ENCODE peak calls at places on chromosomes 7 and 10, in eight cellular contexts. P is B cell, F is brain microvascular endothelial cell, R is endothelial cell, M is spleen, H is WTC11, B is astrocyte of the spinal cord, J is prostate gland. N is an unnamed sample.
A peak's percentile ranks its signal among the peaks of the same experiment; 100 is the strongest.

GRCh38 chr10:125149278-125150047 is 10.9 kb downstream of the CTBP2 start:
- DNase-seq in P (no peak), F (peak; percentile 86), R (no peak), M (no peak), H (no peak), B (peak; percentile 76), J (no peak), N (no peak)

GRCh38 chr10:17003666-17004065 is 125.9 kb downstream of the CUBN start:
- DNase-seq in P (no peak), F (no peak), R (no peak), M (no peak), H (no peak), B (peak; percentile 58), J (no peak), N (no peak)

GRCh38 chr7:139762886-139763285 is 14.9 kb downstream of the HIPK2 start:
- DNase-seq in P (no peak), F (peak; percentile 32), R (no peak), M (no peak), H (no peak), B (peak; percentile 67), J (no peak), N (no peak)

GRCh38 chr7:141431143-141431479 is 120.1 kb upstream of the AGK start:
- DNase-seq in P (no peak), F (no peak), R (no peak), M (no peak), H (no peak), B (no peak), J (no peak), N (no peak)

GRCh38 chr7:1646391-1646790 is 23.7 kb upstream of the ELFN1 start:
- DNase-seq in P (no peak), F (no peak), R (no peak), M (no peak), H (no peak), B (no peak), J (no peak), N (no peak)

GRCh38 chr7:146539836-146540235 is 423.2 kb downstream of the CNTNAP2 start:
- DNase-seq in P (no peak), F (no peak), R (no peak), M (no peak), H (no peak), B (no peak), J (no peak), N (no peak)

GRCh38 chr10:13684813-13685511 is 98.2 kb downstream of the PRPF18 start:
- DNase-seq in P (no peak), F (no peak), R (no peak), M (peak; percentile 1), H (no peak), B (peak; percentile 40), J (no peak), N (no peak)

GRCh38 chr10:118607768-118608354 is 12.4 kb upstream of the PRLHR start:
- DNase-seq in P (no peak), F (no peak), R (no peak), M (no peak), H (no peak), B (no peak), J (no peak), N (no peak)

GRCh38 chr7:111256391-111256790 is 165.5 kb downstream of the LRRN3 start:
- DNase-seq in P (no peak), F (no peak), R (no peak), M (no peak), H (no peak), B (no peak), J (no peak), N (no peak)

GRCh38 chr7:16739863-16740622 is 13.5 kb upstream of the TSPAN13 start:
- DNase-seq in P (no peak), F (peak; percentile 96), R (no peak), M (no peak), H (no peak), B (peak; percentile 92), J (peak; percentile 70), N (no peak)

GRCh38 chr7:47577351-47577919 is 4.5 kb downstream of the TNS3 start:
- DNase-seq in P (no peak), F (no peak), R (no peak), M (peak; percentile 84), H (no peak), B (no peak), J (no peak), N (no peak)

GRCh38 chr7:88042157-88042556 is 108.1 kb downstream of the ADAM22 start:
- DNase-seq in P (no peak), F (no peak), R (no peak), M (no peak), H (no peak), B (no peak), J (no peak), N (no peak)

DNA sequence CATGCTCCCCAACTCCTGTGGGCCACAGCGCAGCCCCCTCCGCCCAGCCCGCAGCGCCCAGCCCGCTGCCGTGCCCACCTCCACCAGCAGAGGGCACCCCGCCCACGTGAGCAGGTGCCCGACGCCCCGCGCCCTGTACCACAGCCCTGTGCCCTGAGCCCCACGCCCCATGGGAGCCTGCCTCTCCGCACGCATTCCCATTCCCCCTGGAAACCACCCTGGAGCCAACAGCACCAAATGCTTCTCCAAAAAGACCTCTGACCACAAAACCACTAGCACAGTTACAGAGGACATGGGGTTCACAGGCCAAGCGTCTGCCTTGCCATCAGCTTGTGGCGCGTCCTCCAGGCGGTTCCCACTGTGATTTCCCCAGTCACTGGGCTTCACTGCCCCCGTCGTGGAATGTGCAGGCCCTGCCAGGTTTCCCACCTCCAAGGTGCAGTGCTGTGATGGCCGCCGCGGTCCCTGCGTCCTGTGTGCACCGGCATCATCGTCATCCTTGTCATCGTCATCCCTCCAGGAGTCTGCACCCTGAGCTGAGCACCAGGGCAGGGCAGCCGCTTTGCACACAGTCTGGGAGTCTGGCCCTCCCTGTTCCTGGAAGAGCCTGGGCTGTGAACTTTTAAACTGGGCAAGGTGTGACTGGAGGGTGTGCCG is 61.7 kb downstream of the PWWP2B start:
- DNase-seq in P (peak; percentile 87), F (no peak), R (peak; percentile 80), M (peak; percentile 93), H (peak; percentile 82), B (no peak), J (no peak), N (peak; percentile 84)
- TF ChIP-seq CTCF in P (peak; percentile 90), F (peak; percentile 68), R (peak; percentile 96), M (peak; percentile 95), H (peak; percentile 88), B (peak; percentile 84), J (peak; percentile 97), N (peak; percentile 93)

GRCh38 chr7:73730485-73730884 is 8.1 kb downstream of the ABHD11 start:
- DNase-seq in P (no peak), F (no peak), R (no peak), M (no peak), H (no peak), B (no peak), J (no peak), N (no peak)
- TF ChIP-seq CTCF in P (no peak), F (no peak), R (no peak), M (no peak), H (no peak), B (no peak), J (no peak), N (no peak)

GRCh38 chr7:157297071-157297638 is 39.6 kb upstream of the DNAJB6 start:
- DNase-seq in P (no peak), F (no peak), R (no peak), M (no peak), H (no peak), B (no peak), J (no peak), N (no peak)

GRCh38 chr7:157300406-157300770 is 36.4 kb upstream of the DNAJB6 start:
- DNase-seq in P (no peak), F (no peak), R (no peak), M (no peak), H (no peak), B (no peak), J (no peak), N (no peak)

GRCh38 chr7:157302314-157302711 is 34.5 kb upstream of the DNAJB6 start:
- DNase-seq in P (peak; percentile 82), F (no peak), R (no peak), M (peak; percentile 96), H (no peak), B (peak; percentile 24), J (peak; percentile 20), N (no peak)

GRCh38 chr7:157299317-157299612 is 37.5 kb upstream of the DNAJB6 start:
- DNase-seq in P (no peak), F (no peak), R (no peak), M (no peak), H (no peak), B (no peak), J (no peak), N (no peak)

DNA sequence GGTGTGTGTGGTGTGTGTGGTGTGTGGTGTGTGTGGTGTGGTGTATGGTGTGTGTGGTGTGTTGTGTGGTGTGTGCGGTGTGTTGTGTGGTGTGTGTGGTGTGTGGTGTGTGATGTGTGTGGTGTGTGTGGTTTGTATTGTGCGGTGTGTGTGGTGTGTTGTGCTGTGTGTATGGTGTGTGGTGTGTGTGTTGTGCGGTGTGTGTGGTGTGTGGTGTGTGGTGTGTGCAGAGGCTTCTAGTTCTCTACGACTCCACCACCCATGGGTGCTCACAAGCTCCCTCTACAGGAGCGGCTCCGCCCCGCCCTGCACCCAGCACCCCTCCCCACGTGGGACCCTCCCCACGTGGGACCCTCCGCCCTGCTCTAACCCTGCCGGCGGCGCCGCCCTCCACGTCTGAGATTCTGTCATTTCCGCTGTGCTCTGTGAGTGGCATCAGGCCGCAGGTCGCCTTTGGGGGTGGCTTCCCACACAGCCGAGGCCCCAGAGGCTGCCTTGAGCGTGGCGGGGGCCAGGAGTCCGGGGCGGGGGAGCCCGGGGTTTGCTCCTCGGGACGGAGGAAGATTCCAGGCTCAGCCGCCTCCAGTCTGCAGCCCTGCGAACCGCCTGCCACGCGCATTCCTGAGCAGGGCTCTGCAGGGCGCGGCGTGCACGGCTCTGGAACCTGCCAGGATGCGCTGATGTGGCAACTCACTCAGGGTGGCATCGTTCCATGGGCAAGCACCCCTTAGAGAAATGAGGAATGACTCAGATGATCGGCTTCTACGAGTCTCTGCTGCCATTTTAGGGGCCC is 37.0 kb upstream of the DNAJB6 start:
- DNase-seq in P (peak; percentile 23), F (no peak), R (no peak), M (peak; percentile 81), H (peak; percentile 32), B (no peak), J (no peak), N (no peak)
- TF ChIP-seq CTCF in P (no peak), F (peak; percentile 30), R (no peak), M (no peak), H (no peak), B (peak; percentile 11), J (no peak), N (no peak)

DNA sequence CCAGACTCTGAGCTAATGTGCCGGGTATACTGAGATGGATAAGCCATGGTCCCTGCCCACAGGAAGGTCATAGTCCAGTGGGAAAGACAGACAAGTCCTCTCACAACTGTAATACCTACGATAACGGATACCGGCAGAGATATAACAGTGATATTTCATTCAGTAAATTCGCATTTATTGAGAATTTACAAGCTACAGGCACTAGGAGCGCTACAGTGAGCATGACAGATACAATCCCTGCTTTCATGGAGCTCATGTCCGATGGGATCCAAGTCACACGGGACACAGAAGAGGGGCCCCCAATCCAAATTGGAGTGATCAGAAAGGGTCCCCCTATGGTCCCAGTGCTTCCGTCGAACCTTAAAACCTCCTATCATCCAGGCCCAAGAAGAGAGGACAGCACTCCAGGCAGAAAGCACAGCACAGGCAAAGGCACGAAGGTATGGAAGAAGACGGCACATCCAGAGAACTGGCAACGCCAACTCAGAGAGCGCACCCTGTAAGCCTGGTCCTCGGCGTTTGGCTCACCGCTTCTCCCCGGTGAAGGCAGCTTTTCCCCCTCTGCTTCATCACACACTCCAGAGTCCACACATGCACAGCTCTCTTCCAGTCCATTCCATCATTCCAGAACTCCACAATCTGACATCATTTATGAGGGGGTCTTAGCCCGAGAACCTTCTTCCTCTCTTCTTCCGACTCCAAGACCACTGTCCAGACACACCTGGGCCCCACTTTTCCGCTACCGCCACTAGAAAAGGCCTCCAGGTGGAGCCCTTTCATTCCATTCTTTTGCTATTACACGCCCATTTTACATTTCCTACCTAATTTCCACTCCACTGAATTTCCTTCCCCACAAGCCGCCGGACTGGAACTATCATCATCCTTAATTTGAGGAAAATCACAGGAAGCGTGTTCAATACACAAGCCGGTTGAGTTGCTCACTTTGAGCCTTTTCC is 47.8 kb upstream of the NKX2-3 start:
- DNase-seq in P (no peak), F (no peak), R (peak; percentile 35), M (no peak), H (peak; percentile 50), B (no peak), J (no peak), N (no peak)
- TF ChIP-seq CTCF in P (no peak), F (peak; percentile 16), R (no peak), M (peak; percentile 27), H (peak; percentile 44), B (peak; percentile 9), J (no peak), N (no peak)

N was measured in neural crest cell.